ENCODE peak calls at places on chromosome 2, in ten cellular contexts. Y is activated naive CD4-positive, alpha-beta T cell; T is amniotic stem cell; B is myocyte; F is activated B cell treated with CpG ODN at 0.5 μM for 24 hours; J is psoas muscle; O is endothelial cell of umbilical vein; Z is AML-193; W is A549; G is activated CD8-positive, alpha-beta memory T cell treated with anti-CD3 and anti-CD28 coated beads for 24 hours. U is an unnamed sample.

GRCh38 chr2:102040229-102040628 is 48.5 kb downstream of the IL1R2 start:
- DNase-seq in Y (no peak), T (no peak), B (no peak), F (no peak), J (no peak), O (no peak), Z (no peak), W (no peak), G (peak), U (no peak)

GRCh38 chr2:203982276-203982675 is 45.7 kb downstream of the ICOS start:
- DNase-seq in Y (no peak), T (no peak), B (no peak), F (no peak), J (no peak), O (no peak), Z (no peak), W (no peak), G (no peak), U (no peak)

GRCh38 chr2:37983719-37984118 is 58.6 kb downstream of the RMDN2 start:
- DNase-seq in Y (no peak), T (no peak), B (no peak), F (no peak), J (no peak), O (no peak), Z (no peak), W (no peak), G (no peak), U (no peak)

GRCh38 chr2:200302940-200303727 is 3.4 kb upstream of the SPATS2L start:
- DNase-seq in Y (no peak), T (no peak), B (no peak), F (no peak), J (no peak), O (no peak), Z (no peak), W (peak), G (no peak), U (no peak)

GRCh38 chr2:15757820-15758586 is 166.3 kb downstream of the DDX1 start:
- DNase-seq in Y (no peak), T (no peak), B (no peak), F (no peak), J (no peak), O (no peak), Z (no peak), W (no peak), G (no peak), U (no peak)

GRCh38 chr2:68849579-68850030 is 21.6 kb downstream of the BMP10 start:
- DNase-seq in Y (no peak), T (no peak), B (no peak), F (no peak), J (no peak), O (peak), Z (no peak), W (peak), G (no peak), U (no peak)

GRCh38 chr2:224956706-224957105 is 85.6 kb downstream of the DOCK10 start:
- DNase-seq in Y (no peak), T (no peak), B (no peak), F (no peak), J (no peak), O (no peak), Z (no peak), W (no peak), G (no peak), U (no peak)

GRCh38 chr2:122815120-122815519 is 1059.7 kb downstream of the TSN start:
- DNase-seq in Y (no peak), T (no peak), B (no peak), F (no peak), J (no peak), O (no peak), Z (no peak), W (no peak), G (no peak), U (no peak)

GRCh38 chr2:233571001-233571400 is 4.4 kb upstream of the USP40 start:
- DNase-seq in Y (no peak), T (no peak), B (no peak), F (no peak), J (no peak), O (no peak), Z (no peak), W (no peak), G (no peak), U (no peak)

U was measured in left lung.